ENCODE peak calls at places on chromosomes 13 and 19, in six cellular contexts. N, Q, B, X, O and V are unnamed samples.

GRCh38 chr13:28528848-28529247 is 33.9 kb upstream of the FLT1 start:
- DNase-seq in B (no peak), X (no peak), N (no peak), Q (no peak), O (no peak), V (no peak)

GRCh38 chr13:43935878-43936277 is 56.2 kb downstream of the LACC1 start:
- DNase-seq in B (no peak), X (no peak), N (no peak), Q (no peak), O (no peak), V (no peak)

GRCh38 chr13:73090116-73090811 is 31.5 kb downstream of the KLF5 start:
- DNase-seq in X (no peak), N (no peak), B (no peak), O (no peak), Q (no peak), V (peak)

GRCh38 chr13:80251403-80251802 is 89.5 kb downstream of the SPRY2 start:
- DNase-seq in Q (no peak), O (no peak), N (no peak), B (no peak), X (no peak), V (no peak)

GRCh38 chr13:33722216-33722900 is 95.6 kb upstream of the RFC3 start:
- DNase-seq in O (no peak), Q (no peak), B (no peak), X (no peak), N (no peak), V (no peak)

GRCh38 chr19:27889156-27889555 is 1323.8 kb downstream of the UQCRFS1 start:
- DNase-seq in N (no peak), O (no peak), Q (no peak), B (no peak), X (no peak), V (no peak)

GRCh38 chr13:43877788-43878187 is 1.8 kb downstream of the CCDC122 start:
- DNase-seq in O (no peak), X (no peak), Q (no peak), B (no peak), N (no peak), V (no peak)

GRCh38 chr13:47112900-47113299 is 216.0 kb upstream of the HTR2A start:
- DNase-seq in N (no peak), B (no peak), X (no peak), O (no peak), Q (no peak), V (no peak)

GRCh38 chr13:109586509-109587346 is 199.7 kb downstream of the IRS2 start:
- DNase-seq in N (no peak), B (no peak), Q (no peak), O (no peak), X (no peak), V (no peak)

GRCh38 chr13:45879666-45880065 is 28.1 kb upstream of the SIAH3 start:
- DNase-seq in Q (no peak), B (peak), X (no peak), N (no peak), O (no peak), V (no peak)

GRCh38 chr19:49470615-49470978 is 3.4 kb upstream of the FLT3LG start:
- DNase-seq in X (no peak), O (no peak), B (no peak), Q (no peak), N (no peak), V (no peak)

GRCh38 chr19:28176193-28176592 is 1036.8 kb downstream of the UQCRFS1 start:
- DNase-seq in O (no peak), X (no peak), B (no peak), N (no peak), Q (no peak), V (no peak)

GRCh38 chr19:55101261-55101660 is 16.2 kb downstream of the PPP1R12C start:
- DNase-seq in B (no peak), O (no peak), Q (no peak), X (no peak), N (no peak), V (no peak)

GRCh38 chr19:10797541-10798256 is 38.3 kb downstream of the TMED1 start:
- DNase-seq in O (peak), X (no peak), B (no peak), N (peak), Q (peak), V (peak)

GRCh38 chr19:5299137-5299536 is 41.5 kb downstream of the PTPRS start:
- DNase-seq in N (no peak), Q (no peak), O (no peak), B (no peak), X (no peak), V (no peak)

GRCh38 chr13:113405481-113406300 is 41.8 kb upstream of the GRTP1 start:
- DNase-seq in O (no peak), X (no peak), B (peak), Q (no peak), N (no peak), V (no peak)

GRCh38 chr19:31249217-31249616 is 100.0 kb downstream of the TSHZ3 start:
- DNase-seq in X (no peak), O (no peak), Q (no peak), N (no peak), B (no peak), V (no peak)

GRCh38 chr19:2246801-2247361 is 2.2 kb upstream of the AMH start:
- DNase-seq in X (no peak), O (no peak), B (peak), N (no peak), Q (no peak), V (no peak)